ENCODE peak calls at places on chromosomes 3 and 15, in five cellular contexts. W, A, M, E and P are unnamed samples.

GRCh38 chr3:115548611-115549010 is 74.7 kb upstream of the GAP43 start:
- DNase-seq in E (no peak), M (no peak), A (no peak), W (no peak), P (no peak)

GRCh38 chr15:33021806-33022389 is 172.6 kb downstream of the FMN1 start:
- DNase-seq in M (peak; percentile 79), E (no peak), W (peak; percentile 74), A (peak; percentile 15), P (peak; percentile 36)

GRCh38 chr3:94061297-94061696 is 1.4 kb downstream of the DHFR2 start:
- DNase-seq in M (no peak), A (no peak), E (no peak), W (no peak), P (no peak)

GRCh38 chr15:91908401-91908800 is 54.9 kb downstream of the SLCO3A1 start:
- DNase-seq in W (peak; percentile 57), E (no peak), A (no peak), M (no peak), P (no peak)

GRCh38 chr3:356947-357346 is 160.4 kb downstream of the CHL1 start:
- DNase-seq in M (no peak), W (peak; percentile 46), A (no peak), E (no peak), P (no peak)

GRCh38 chr3:13207975-13208705 is 134.9 kb upstream of the IQSEC1 start:
- DNase-seq in E (no peak), W (no peak), M (no peak), A (no peak), P (no peak)

GRCh38 chr3:137938876-137939275 is 71.1 kb upstream of the CLDN18 start:
- DNase-seq in E (no peak), W (no peak), M (no peak), A (no peak), P (no peak)

GRCh38 chr3:194323785-194324735 is 27.1 kb downstream of the CPN2 start:
- DNase-seq in A (peak; percentile 43), E (peak; percentile 47), W (peak; percentile 35), M (peak; percentile 83), P (peak; percentile 86)

GRCh38 chr15:80902298-80902801 is 87.3 kb downstream of the MESD start:
- DNase-seq in M (no peak), E (no peak), W (no peak), A (no peak), P (no peak)

GRCh38 chr3:169863458-169863899 is 6.3 kb downstream of the LRRC31 start:
- DNase-seq in M (peak; percentile 64), A (peak; percentile 66), W (peak; percentile 68), E (peak; percentile 69), P (peak; percentile 54)

GRCh38 chr15:75049392-75049791 is 26.0 kb downstream of the PPCDC start:
- DNase-seq in E (peak; percentile 87), A (no peak), M (peak; percentile 71), W (peak; percentile 37), P (peak; percentile 82)

GRCh38 chr3:138774529-138775253 is 60.0 kb downstream of the PIK3CB start:
- DNase-seq in A (no peak), W (peak; percentile 99), M (peak; percentile 49), E (peak; percentile 36), P (peak; percentile 45)

GRCh38 chr3:53748512-53749271 is 97.5 kb downstream of the CHDH start:
- DNase-seq in M (no peak), E (no peak), A (no peak), W (no peak), P (no peak)

GRCh38 chr3:179898024-179898423 is 138.7 kb downstream of the PEX5L start:
- DNase-seq in E (no peak), M (peak; percentile 66), A (peak; percentile 22), W (peak; percentile 23), P (peak; percentile 78)

GRCh38 chr15:34365073-34365825 is 1.7 kb downstream of the LPCAT4 start:
- DNase-seq in M (no peak), E (no peak), A (no peak), W (no peak), P (no peak)

GRCh38 chr3:154786724-154787123 is 293.4 kb upstream of the MME start:
- DNase-seq in E (no peak), W (no peak), A (no peak), M (no peak), P (no peak)

GRCh38 chr3:49471856-49472495 is 1.9 kb downstream of the DAG1 start:
- DNase-seq in E (no peak), M (no peak), A (no peak), W (no peak), P (no peak)
- H3K4me3 ChIP-seq in E (no peak overlapping the region), M (peak overlapping the region; percentile 75), A (no peak overlapping the region), W (no peak overlapping the region), P (no peak overlapping the region)

DNA sequence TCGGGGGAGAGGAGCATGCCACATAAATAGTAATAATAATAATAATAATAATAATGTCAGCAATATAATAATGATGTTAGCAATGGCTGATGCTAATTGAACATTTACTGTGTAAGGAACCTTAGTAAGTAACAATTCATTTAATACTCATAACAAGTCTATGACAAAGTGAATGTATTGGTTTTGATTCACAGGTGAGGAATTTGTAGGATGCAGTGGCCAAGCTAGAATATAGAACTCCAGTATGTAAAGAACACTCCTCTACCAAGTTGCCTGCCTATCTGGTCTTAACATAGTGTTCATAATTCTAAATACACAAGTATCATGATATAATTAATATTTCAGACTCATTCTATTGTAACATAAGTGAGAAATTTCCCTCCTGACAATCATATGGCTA is 1016.5 kb downstream of the ROBO1 start:
- DNase-seq in W (no peak), M (no peak), A (no peak), E (no peak), P (no peak)
- H3K4me3 ChIP-seq in W (no peak overlapping the region), M (no peak overlapping the region), A (no peak overlapping the region), E (no peak overlapping the region), P (no peak overlapping the region)

DNA sequence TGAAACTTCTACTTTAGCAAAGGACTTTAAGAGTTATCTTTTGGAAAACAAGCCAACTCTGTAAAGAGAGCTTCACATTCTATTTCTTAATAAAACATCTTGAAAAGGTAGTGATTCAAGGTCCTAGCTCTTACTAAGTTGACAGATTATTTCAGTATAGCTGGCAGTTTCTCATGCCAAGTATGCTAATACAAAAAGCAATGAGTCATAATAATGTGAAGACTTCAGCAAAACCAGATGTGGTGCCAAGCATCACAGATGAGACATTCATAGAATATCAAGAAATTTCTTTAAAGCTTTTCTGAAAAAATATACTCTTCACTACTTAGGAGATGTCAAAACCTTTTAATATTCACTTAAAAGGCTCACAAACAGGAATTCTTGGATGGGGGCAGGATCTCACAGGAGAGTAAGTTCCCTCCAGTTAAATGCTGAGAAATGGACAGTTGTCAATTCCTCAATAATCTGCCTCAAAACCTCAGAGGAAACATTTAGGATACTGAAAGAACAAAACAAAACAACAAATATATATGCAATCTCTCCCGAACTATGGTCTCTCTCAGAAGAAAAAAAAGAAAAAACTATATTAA is 45.6 kb downstream of the DCBLD2 start:
- DNase-seq in E (no peak), M (no peak), A (no peak), W (peak; percentile 91), P (no peak)
- H3K4me3 ChIP-seq in E (no peak overlapping the region), M (no peak overlapping the region), A (no peak overlapping the region), W (no peak overlapping the region), P (no peak overlapping the region)

GRCh38 chr3:46812237-46812791 is 50.9 kb downstream of the MYL3 start:
- DNase-seq in M (peak; percentile 84), A (peak; percentile 47), E (peak; percentile 65), W (peak; percentile 47), P (peak; percentile 68)

GRCh38 chr3:46811615-46812236 is 51.5 kb downstream of the MYL3 start:
- DNase-seq in A (no peak), M (peak; percentile 37), W (no peak), E (no peak), P (no peak)
- H3K4me3 ChIP-seq in A (no peak overlapping the region), M (no peak overlapping the region), W (no peak overlapping the region), E (no peak overlapping the region), P (no peak overlapping the region)

DNA sequence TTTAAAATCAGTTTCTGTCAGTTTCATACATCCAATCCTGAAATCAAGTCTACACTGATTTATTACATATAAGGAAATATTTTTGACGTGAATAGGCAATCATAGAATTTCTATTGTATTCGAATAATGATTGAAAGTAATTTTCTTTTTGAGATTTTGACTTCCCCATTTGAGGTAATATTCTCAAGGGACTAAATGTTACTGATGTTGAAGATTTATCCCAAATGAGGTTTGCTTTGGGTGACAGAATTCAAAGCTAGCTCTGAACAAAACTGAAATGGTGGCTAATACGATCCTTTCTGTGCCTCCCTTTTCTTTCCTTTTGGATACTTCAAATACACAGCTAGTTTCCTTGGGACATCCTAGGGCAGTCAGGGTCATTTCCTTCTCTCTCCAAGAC is 12.9 kb upstream of the CNBP start:
- DNase-seq in A (no peak), E (no peak), W (no peak), M (no peak), P (no peak)
- H3K4me3 ChIP-seq in A (no peak overlapping the region), E (no peak overlapping the region), W (no peak overlapping the region), M (peak overlapping the region; percentile 38), P (no peak overlapping the region)

GRCh38 chr3:58584690-58585004 is 7.5 kb upstream of the FAM107A start:
- DNase-seq in E (no peak), A (no peak), W (no peak), M (no peak), P (no peak)

GRCh38 chr3:58585005-58585786 is 8.0 kb upstream of the FAM107A start:
- DNase-seq in M (peak; percentile 94), E (peak; percentile 66), W (peak; percentile 64), A (peak; percentile 33), P (peak; percentile 82)

GRCh38 chr3:58588030-58588614 is 10.9 kb upstream of the FAM107A start:
- DNase-seq in W (peak; percentile 39), A (no peak), M (no peak), E (no peak), P (no peak)

GRCh38 chr3:58585994-58586393 is 8.8 kb upstream of the FAM107A start:
- DNase-seq in M (no peak), W (no peak), E (no peak), A (no peak), P (no peak)

GRCh38 chr3:58586776-58587192 is 9.6 kb upstream of the FAM107A start:
- DNase-seq in M (no peak), W (no peak), E (no peak), A (no peak), P (no peak)
- H3K4me3 ChIP-seq in M (no peak overlapping the region), W (no peak overlapping the region), E (no peak overlapping the region), A (no peak overlapping the region), P (no peak overlapping the region)

DNA sequence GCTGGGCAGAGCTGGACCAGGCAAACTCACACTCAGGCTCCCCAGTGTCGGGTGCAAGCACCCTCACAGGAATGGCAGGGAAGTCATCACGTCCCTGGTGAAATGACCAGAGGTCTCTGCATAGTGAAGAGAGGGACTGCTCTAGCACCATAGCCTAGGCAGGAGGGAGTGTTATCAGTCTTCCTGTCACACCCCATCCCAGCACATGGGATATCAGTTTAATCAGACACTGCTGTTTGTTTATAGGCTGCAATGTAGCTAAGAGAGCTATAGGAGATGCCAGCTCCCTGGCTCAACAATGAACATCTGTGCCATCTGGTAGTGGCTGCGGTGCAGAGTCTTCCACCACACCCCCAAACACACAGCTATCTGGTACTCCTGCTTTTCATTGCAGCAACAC is 776.6 kb downstream of the ZNF385D start:
- DNase-seq in A (no peak), E (no peak), M (peak; percentile 42), W (no peak), P (no peak)
- H3K4me3 ChIP-seq in A (no peak overlapping the region), E (no peak overlapping the region), M (no peak overlapping the region), W (no peak overlapping the region), P (no peak overlapping the region)